ENCODE peak calls at places on chromosomes 1 and 21, in four cellular contexts. One of them, this sample, is unnamed.

GRCh38 chr1:116825400-116825734 is 71.1 kb downstream of the CD2 start:
- DNase-seq in GM20000: no peak
- DNase-seq in left ventricle myocardium inferior: peak; percentile 43
- DNase-seq in lung microvascular endothelial cell: no peak
- DNase-seq in this sample: no peak

GRCh38 chr1:215887618-215888017 is 320.5 kb downstream of the KCTD3 start:
- DNase-seq in GM20000: no peak
- DNase-seq in left ventricle myocardium inferior: no peak
- DNase-seq in lung microvascular endothelial cell: no peak
- DNase-seq in this sample: no peak

GRCh38 chr1:167135281-167135840 is 41.5 kb downstream of the STYXL2 start:
- DNase-seq in GM20000: no peak
- DNase-seq in left ventricle myocardium inferior: no peak
- DNase-seq in lung microvascular endothelial cell: no peak
- DNase-seq in this sample: no peak

GRCh38 chr1:29532285-29532684 is 296.0 kb downstream of the PTPRU start:
- DNase-seq in GM20000: no peak
- DNase-seq in left ventricle myocardium inferior: no peak
- DNase-seq in lung microvascular endothelial cell: no peak
- DNase-seq in this sample: peak; percentile 26

GRCh38 chr1:233905416-233906051 is 1.1 kb downstream of the SLC35F3 start:
- DNase-seq in GM20000: no peak
- DNase-seq in left ventricle myocardium inferior: no peak
- DNase-seq in lung microvascular endothelial cell: no peak
- DNase-seq in this sample: no peak

GRCh38 chr1:8540266-8540926 is 222.5 kb downstream of the SLC45A1 start:
- DNase-seq in GM20000: no peak
- DNase-seq in left ventricle myocardium inferior: no peak
- DNase-seq in lung microvascular endothelial cell: peak; percentile 74
- DNase-seq in this sample: no peak

GRCh38 chr21:41639766-41640165 is 127.1 kb downstream of the RIPK4 start:
- DNase-seq in GM20000: no peak
- DNase-seq in left ventricle myocardium inferior: no peak
- DNase-seq in lung microvascular endothelial cell: no peak
- DNase-seq in this sample: no peak

GRCh38 chr21:41600116-41600515 is 92.2 kb upstream of the TMPRSS2 start:
- DNase-seq in GM20000: no peak
- DNase-seq in left ventricle myocardium inferior: no peak
- DNase-seq in lung microvascular endothelial cell: no peak
- DNase-seq in this sample: peak; percentile 30

GRCh38 chr21:35540950-35541632 is 492.0 kb upstream of the RUNX1 start:
- DNase-seq in GM20000: no peak
- DNase-seq in left ventricle myocardium inferior: no peak
- DNase-seq in lung microvascular endothelial cell: no peak
- DNase-seq in this sample: no peak

GRCh38 chr1:167713330-167714081 is 8.3 kb upstream of the MPZL1 start:
- DNase-seq in GM20000: no peak
- DNase-seq in left ventricle myocardium inferior: no peak
- DNase-seq in lung microvascular endothelial cell: peak; percentile 7
- DNase-seq in this sample: no peak

GRCh38 chr1:199087081-199087614 is 448.3 kb downstream of the PTPRC start:
- DNase-seq in GM20000: no peak
- DNase-seq in left ventricle myocardium inferior: no peak
- DNase-seq in lung microvascular endothelial cell: no peak
- DNase-seq in this sample: no peak

GRCh38 chr1:24318238-24318987 is 744 bp upstream of the GRHL3 start:
- DNase-seq in GM20000: no peak
- DNase-seq in left ventricle myocardium inferior: no peak
- DNase-seq in lung microvascular endothelial cell: no peak
- DNase-seq in this sample: no peak

GRCh38 chr1:211482306-211482705 is 9.7 kb downstream of the RD3 start:
- DNase-seq in GM20000: no peak
- DNase-seq in left ventricle myocardium inferior: no peak
- DNase-seq in lung microvascular endothelial cell: no peak
- DNase-seq in this sample: no peak

GRCh38 chr1:3858231-3858981 is 1.1 kb downstream of the DFFB start:
- DNase-seq in GM20000: no peak
- DNase-seq in left ventricle myocardium inferior: no peak
- DNase-seq in lung microvascular endothelial cell: peak; percentile 38
- DNase-seq in this sample: no peak

GRCh38 chr1:22031214-22031962 is 21.1 kb upstream of the CDC42 start:
- DNase-seq in GM20000: no peak
- DNase-seq in left ventricle myocardium inferior: no peak
- DNase-seq in lung microvascular endothelial cell: peak; percentile 22
- DNase-seq in this sample: no peak

GRCh38 chr21:42653492-42654061 is at the start of gene PDE9A:
- DNase-seq in GM20000: peak; percentile 72
- DNase-seq in left ventricle myocardium inferior: no peak
- DNase-seq in lung microvascular endothelial cell: no peak
- DNase-seq in this sample: no peak

This sample was measured in SJSA1.